ENCODE peak calls at places on chromosomes 5 and 9, in seven cellular contexts. N, T, Z, A, J, O and E are unnamed samples.

GRCh38 chr9:73494894-73495293 is 343.2 kb downstream of the ANXA1 start:
- DNase-seq in A (no peak), Z (no peak), J (no peak), T (no peak), N (no peak), O (no peak), E (no peak)

GRCh38 chr9:115691097-115691496 is 462.5 kb upstream of the PAPPA start:
- DNase-seq in N (no peak), O (peak), J (peak), Z (no peak), A (no peak), T (no peak), E (no peak)

GRCh38 chr5:169576181-169576598 is 7.4 kb upstream of the SPDL1 start:
- DNase-seq in Z (no peak), O (no peak), J (peak), A (no peak), T (no peak), N (no peak), E (no peak)

GRCh38 chr9:79651251-79651795 is 79.6 kb downstream of the TLE4 start:
- DNase-seq in A (no peak), Z (no peak), O (no peak), J (no peak), T (no peak), N (no peak), E (peak)

GRCh38 chr9:107112707-107113243 is 170.3 kb upstream of the RAD23B start:
- DNase-seq in Z (no peak), T (no peak), A (no peak), J (no peak), N (peak), O (no peak), E (no peak)

GRCh38 chr5:132184588-132184987 is 43.1 kb downstream of the P4HA2 start:
- DNase-seq in Z (no peak), A (no peak), J (no peak), N (no peak), T (no peak), O (peak), E (no peak)

GRCh38 chr5:154646841-154647759 is 108.1 kb upstream of the LARP1 start:
- DNase-seq in A (peak), J (no peak), N (peak), O (no peak), T (no peak), Z (peak), E (no peak)

GRCh38 chr5:179153921-179154345 is 93.8 kb downstream of the ZNF354C start:
- DNase-seq in A (peak), J (no peak), Z (peak), O (no peak), N (no peak), T (no peak), E (peak)

GRCh38 chr9:133939386-133939785 is 52.7 kb downstream of the VAV2 start:
- DNase-seq in T (no peak), Z (peak), O (no peak), A (no peak), J (no peak), N (no peak), E (no peak)

GRCh38 chr5:59158165-59158564 is 575.3 kb downstream of the RAB3C start:
- DNase-seq in O (peak), T (no peak), N (no peak), Z (no peak), A (no peak), J (no peak), E (no peak)

GRCh38 chr9:114212841-114213240 is 57.5 kb downstream of the COL27A1 start:
- DNase-seq in N (no peak), Z (no peak), T (no peak), O (no peak), J (no peak), A (no peak), E (no peak)

GRCh38 chr9:78010419-78010818 is 21.2 kb downstream of the GNAQ start:
- DNase-seq in T (no peak), J (no peak), O (no peak), N (no peak), Z (no peak), A (no peak), E (no peak)

GRCh38 chr5:175520873-175521272 is 42.5 kb downstream of the SFXN1 start:
- DNase-seq in N (no peak), Z (no peak), J (no peak), T (no peak), O (no peak), A (no peak), E (no peak)

GRCh38 chr5:17157294-17157693 is 60.1 kb upstream of the BASP1 start:
- DNase-seq in A (no peak), N (no peak), O (no peak), T (no peak), Z (no peak), J (peak), E (no peak)

GRCh38 chr5:133360693-133361479 is 251.5 kb downstream of the FSTL4 start:
- DNase-seq in J (no peak), Z (no peak), O (no peak), N (no peak), A (no peak), T (no peak), E (no peak)

GRCh38 chr9:20495133-20495532 is 127.2 kb downstream of the MLLT3 start:
- DNase-seq in Z (no peak), A (no peak), O (no peak), N (no peak), J (no peak), T (no peak), E (no peak)

GRCh38 chr5:176402684-176403083 is 13.7 kb downstream of the CLTB start:
- DNase-seq in N (no peak), O (no peak), J (no peak), Z (no peak), T (no peak), A (no peak), E (no peak)

GRCh38 chr5:65722575-65723424 is 795 bp downstream of the NLN start:
- DNase-seq in N (peak), O (peak), T (no peak), A (peak), Z (no peak), J (no peak), E (no peak)

GRCh38 chr9:109013678-109014145 is 413 bp upstream of the CTNNAL1 start:
- DNase-seq in Z (no peak), T (no peak), O (no peak), N (no peak), J (no peak), A (no peak), E (no peak)

GRCh38 chr5:38396766-38397165 is 138.4 kb downstream of the EGFLAM start:
- DNase-seq in A (no peak), O (no peak), Z (no peak), J (no peak), N (no peak), T (no peak), E (no peak)

GRCh38 chr5:59115345-59115744 is 532.5 kb downstream of the RAB3C start:
- DNase-seq in O (no peak), N (no peak), Z (no peak), J (no peak), T (no peak), A (no peak), E (no peak)

GRCh38 chr5:174733091-174733690 is 8.8 kb downstream of the MSX2 start:
- DNase-seq in T (no peak), A (no peak), O (no peak), N (no peak), Z (no peak), J (no peak), E (no peak)

GRCh38 chr5:16736158-16736994 is 119.6 kb upstream of the RETREG1 start:
- DNase-seq in J (peak), O (no peak), T (peak), N (no peak), Z (peak), A (peak), E (no peak)

GRCh38 chr9:134551657-134552348 is 89.8 kb upstream of the COL5A1 start:
- DNase-seq in A (no peak), N (no peak), T (no peak), J (peak), Z (peak), O (peak), E (no peak)

GRCh38 chr5:115884704-115885103 is 43.0 kb downstream of the AP3S1 start:
- DNase-seq in Z (no peak), N (no peak), T (no peak), J (no peak), A (no peak), O (no peak), E (no peak)

DNA sequence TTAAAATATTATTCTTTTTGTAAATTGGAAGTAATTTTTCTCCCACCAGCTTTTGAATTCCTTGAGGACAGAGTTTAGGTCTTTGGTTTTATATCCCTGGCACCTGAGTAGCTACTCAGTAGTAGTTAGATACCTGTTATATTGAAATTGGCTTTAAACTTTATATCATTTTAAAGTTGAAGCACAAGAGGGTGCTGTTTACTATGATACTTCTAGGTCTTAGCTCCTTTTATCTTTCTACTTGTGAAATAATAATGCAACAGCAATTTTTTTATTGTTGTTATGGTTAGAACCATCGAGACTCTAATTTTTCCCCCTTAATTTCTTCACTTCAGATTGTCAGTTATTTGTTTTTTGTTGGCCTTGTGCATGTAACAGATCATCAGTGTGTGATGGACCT is 46.3 kb downstream of the AP3S1 start:
- DNase-seq in O (peak), Z (no peak), N (no peak), J (no peak), A (no peak), T (no peak), E (no peak)
- TF ChIP-seq CTCF in O (peak), Z (no peak), N (no peak), J (no peak), A (peak), T (no peak), E (no peak)

GRCh38 chr5:172044631-172045314 is 38.3 kb upstream of the FBXW11 start:
- DNase-seq in J (no peak), T (no peak), O (no peak), A (no peak), N (no peak), Z (no peak), E (no peak)
- TF ChIP-seq CTCF in J (no peak), T (no peak), O (no peak), A (no peak), N (no peak), Z (no peak), E (no peak)

GRCh38 chr5:155822177-155822576 is 504.8 kb upstream of the SGCD start:
- DNase-seq in T (no peak), J (no peak), Z (no peak), N (no peak), O (peak), A (no peak), E (no peak)
- TF ChIP-seq CTCF in T (no peak), J (no peak), Z (peak), N (no peak), O (peak), A (no peak), E (no peak)

DNA sequence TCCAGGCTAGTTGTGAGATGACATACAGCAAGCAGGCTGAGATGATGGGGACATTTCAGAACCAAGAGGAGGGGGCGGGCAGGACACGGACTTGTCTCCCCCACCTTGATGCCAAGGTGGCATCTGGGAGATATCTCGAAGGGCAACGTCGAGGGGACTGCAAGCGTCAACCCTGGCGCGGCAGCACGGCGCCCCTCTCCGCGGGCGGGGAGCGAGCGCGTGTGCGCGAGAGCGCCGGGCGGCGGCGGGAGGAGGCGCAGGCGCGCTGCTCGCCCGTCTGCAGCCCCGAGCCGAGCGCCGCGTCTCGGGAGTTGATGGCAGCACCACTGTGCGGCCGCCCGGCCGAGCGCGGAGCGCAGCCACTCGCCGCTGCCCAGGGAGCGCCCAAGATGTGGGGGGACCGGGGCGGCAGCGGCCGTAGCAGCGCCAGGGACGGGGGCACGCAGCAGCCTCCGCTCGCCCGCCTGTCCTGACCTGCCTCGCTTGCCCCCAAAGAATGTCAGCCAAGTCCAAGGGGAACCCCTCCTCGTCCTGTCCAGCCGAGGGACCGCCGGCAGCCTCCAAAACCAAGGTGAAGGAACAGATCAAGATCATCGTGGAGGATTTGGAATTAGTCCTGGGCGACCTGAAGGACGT is at the start of gene PRR16:
- DNase-seq in Z (peak), N (peak), T (no peak), A (peak), J (no peak), O (peak), E (no peak)
- TF ChIP-seq CTCF in Z (peak), N (no peak), T (peak), A (no peak), J (peak), O (peak), E (peak)